ENCODE peak calls at places on chromosomes 6 and 20, in five cellular contexts. One of them, this sample, is unnamed.

GRCh38 chr6:110101885-110102284 is 77.6 kb downstream of the WASF1 start:
- DNase-seq in CD4-positive, alpha-beta T cell: no peak
- DNase-seq in A549: no peak
- DNase-seq in Panc1: no peak
- DNase-seq in astrocyte of the spinal cord: no peak
- DNase-seq in this sample: no peak

GRCh38 chr6:144013486-144013909 is 5.4 kb upstream of the PLAGL1 start:
- DNase-seq in CD4-positive, alpha-beta T cell: peak
- DNase-seq in A549: peak
- DNase-seq in Panc1: peak
- DNase-seq in astrocyte of the spinal cord: peak
- DNase-seq in this sample: peak

GRCh38 chr6:56540950-56541600 is 101.6 kb downstream of the DST start:
- DNase-seq in CD4-positive, alpha-beta T cell: no peak
- DNase-seq in astrocyte of the spinal cord: no peak
- DNase-seq in Panc1: no peak
- DNase-seq in A549: no peak
- DNase-seq in this sample: no peak

GRCh38 chr6:138546733-138547185 is 47.5 kb upstream of the NHSL1 start:
- DNase-seq in A549: no peak
- DNase-seq in CD4-positive, alpha-beta T cell: no peak
- DNase-seq in Panc1: no peak
- DNase-seq in astrocyte of the spinal cord: peak
- DNase-seq in this sample: no peak

GRCh38 chr6:104123227-104123626 is 736.5 kb downstream of the HACE1 start:
- DNase-seq in A549: no peak
- DNase-seq in CD4-positive, alpha-beta T cell: no peak
- DNase-seq in astrocyte of the spinal cord: no peak
- DNase-seq in Panc1: no peak
- DNase-seq in this sample: no peak

GRCh38 chr20:25739615-25740320 is 43.1 kb upstream of the ZNF337 start:
- DNase-seq in astrocyte of the spinal cord: peak
- DNase-seq in CD4-positive, alpha-beta T cell: no peak
- DNase-seq in Panc1: peak
- DNase-seq in A549: no peak
- DNase-seq in this sample: peak

GRCh38 chr6:14567842-14568241 is 450.3 kb downstream of the CD83 start:
- DNase-seq in CD4-positive, alpha-beta T cell: no peak
- DNase-seq in Panc1: no peak
- DNase-seq in A549: no peak
- DNase-seq in astrocyte of the spinal cord: no peak
- DNase-seq in this sample: no peak

GRCh38 chr20:9071976-9072726 is 3.3 kb downstream of the PLCB4 start:
- DNase-seq in Panc1: no peak
- DNase-seq in A549: peak
- DNase-seq in astrocyte of the spinal cord: no peak
- DNase-seq in CD4-positive, alpha-beta T cell: no peak
- DNase-seq in this sample: no peak

GRCh38 chr20:41224281-41224680 is 86.9 kb downstream of the PLCG1 start:
- DNase-seq in Panc1: no peak
- DNase-seq in CD4-positive, alpha-beta T cell: no peak
- DNase-seq in A549: no peak
- DNase-seq in astrocyte of the spinal cord: no peak
- DNase-seq in this sample: no peak

GRCh38 chr6:1377526-1378223 is 11.7 kb upstream of the FOXF2 start:
- DNase-seq in A549: no peak
- DNase-seq in CD4-positive, alpha-beta T cell: no peak
- DNase-seq in astrocyte of the spinal cord: no peak
- DNase-seq in Panc1: no peak
- DNase-seq in this sample: no peak

GRCh38 chr6:19415605-19416326 is 421.4 kb upstream of the ID4 start:
- DNase-seq in CD4-positive, alpha-beta T cell: no peak
- DNase-seq in Panc1: no peak
- DNase-seq in astrocyte of the spinal cord: peak
- DNase-seq in A549: peak
- DNase-seq in this sample: peak

GRCh38 chr6:126672654-126673053 is 332.7 kb downstream of the CENPW start:
- DNase-seq in astrocyte of the spinal cord: peak
- DNase-seq in Panc1: no peak
- DNase-seq in CD4-positive, alpha-beta T cell: no peak
- DNase-seq in A549: no peak
- DNase-seq in this sample: no peak

GRCh38 chr6:95648636-95649035 is 71.3 kb downstream of the MANEA start:
- DNase-seq in astrocyte of the spinal cord: no peak
- DNase-seq in CD4-positive, alpha-beta T cell: no peak
- DNase-seq in A549: no peak
- DNase-seq in Panc1: no peak
- DNase-seq in this sample: no peak

GRCh38 chr20:35274172-35275092 is 3.5 kb downstream of the MMP24OS start:
- DNase-seq in A549: no peak
- DNase-seq in astrocyte of the spinal cord: no peak
- DNase-seq in CD4-positive, alpha-beta T cell: no peak
- DNase-seq in Panc1: no peak
- DNase-seq in this sample: no peak

GRCh38 chr6:72111611-72112010 is 225.3 kb downstream of the RIMS1 start:
- DNase-seq in CD4-positive, alpha-beta T cell: no peak
- DNase-seq in astrocyte of the spinal cord: no peak
- DNase-seq in Panc1: no peak
- DNase-seq in A549: no peak
- DNase-seq in this sample: no peak

GRCh38 chr6:47534063-47534462 is 56.5 kb downstream of the CD2AP start:
- DNase-seq in CD4-positive, alpha-beta T cell: no peak
- DNase-seq in Panc1: no peak
- DNase-seq in A549: no peak
- DNase-seq in astrocyte of the spinal cord: no peak
- DNase-seq in this sample: no peak

GRCh38 chr6:135002974-135003703 is 51.5 kb downstream of the HBS1L start:
- DNase-seq in CD4-positive, alpha-beta T cell: no peak
- DNase-seq in astrocyte of the spinal cord: no peak
- DNase-seq in Panc1: no peak
- DNase-seq in A549: no peak
- DNase-seq in this sample: no peak

GRCh38 chr6:31826793-31827285 is 699 bp upstream of the HSPA1B start:
- DNase-seq in Panc1: no peak
- DNase-seq in CD4-positive, alpha-beta T cell: peak
- DNase-seq in A549: peak
- DNase-seq in astrocyte of the spinal cord: no peak
- DNase-seq in this sample: peak

GRCh38 chr6:158752613-158753012 is 66.6 kb downstream of the EZR start:
- DNase-seq in CD4-positive, alpha-beta T cell: no peak
- DNase-seq in Panc1: no peak
- DNase-seq in A549: no peak
- DNase-seq in astrocyte of the spinal cord: no peak
- DNase-seq in this sample: no peak

GRCh38 chr6:118277631-118278030 is 270.5 kb upstream of the PLN start:
- DNase-seq in A549: no peak
- DNase-seq in astrocyte of the spinal cord: no peak
- DNase-seq in CD4-positive, alpha-beta T cell: no peak
- DNase-seq in Panc1: no peak
- DNase-seq in this sample: no peak

GRCh38 chr20:55478739-55479450 is 526.4 kb downstream of the CBLN4 start:
- DNase-seq in CD4-positive, alpha-beta T cell: no peak
- DNase-seq in Panc1: no peak
- DNase-seq in astrocyte of the spinal cord: no peak
- DNase-seq in A549: no peak
- DNase-seq in this sample: no peak

GRCh38 chr6:123945386-123945785 is 141.7 kb downstream of the NKAIN2 start:
- DNase-seq in CD4-positive, alpha-beta T cell: no peak
- DNase-seq in astrocyte of the spinal cord: no peak
- DNase-seq in Panc1: no peak
- DNase-seq in A549: no peak
- DNase-seq in this sample: no peak

GRCh38 chr6:13012977-13013680 is 296.6 kb downstream of the PHACTR1 start:
- DNase-seq in CD4-positive, alpha-beta T cell: no peak
- DNase-seq in Panc1: no peak
- DNase-seq in astrocyte of the spinal cord: no peak
- DNase-seq in A549: no peak
- DNase-seq in this sample: no peak

GRCh38 chr6:116166369-116166768 is 40.4 kb upstream of the COL10A1 start:
- DNase-seq in Panc1: no peak
- DNase-seq in A549: no peak
- DNase-seq in astrocyte of the spinal cord: no peak
- DNase-seq in CD4-positive, alpha-beta T cell: no peak
- DNase-seq in this sample: no peak

GRCh38 chr20:57022306-57022705 is 244.1 kb downstream of the BMP7 start:
- DNase-seq in CD4-positive, alpha-beta T cell: no peak
- DNase-seq in A549: peak
- DNase-seq in astrocyte of the spinal cord: no peak
- DNase-seq in Panc1: no peak
- DNase-seq in this sample: no peak
- TF ChIP-seq CTCF in CD4-positive, alpha-beta T cell: no peak
- TF ChIP-seq CTCF in A549: peak
- TF ChIP-seq CTCF in astrocyte of the spinal cord: no peak
- TF ChIP-seq CTCF in Panc1: peak
- TF ChIP-seq CTCF in this sample: no peak

DNA sequence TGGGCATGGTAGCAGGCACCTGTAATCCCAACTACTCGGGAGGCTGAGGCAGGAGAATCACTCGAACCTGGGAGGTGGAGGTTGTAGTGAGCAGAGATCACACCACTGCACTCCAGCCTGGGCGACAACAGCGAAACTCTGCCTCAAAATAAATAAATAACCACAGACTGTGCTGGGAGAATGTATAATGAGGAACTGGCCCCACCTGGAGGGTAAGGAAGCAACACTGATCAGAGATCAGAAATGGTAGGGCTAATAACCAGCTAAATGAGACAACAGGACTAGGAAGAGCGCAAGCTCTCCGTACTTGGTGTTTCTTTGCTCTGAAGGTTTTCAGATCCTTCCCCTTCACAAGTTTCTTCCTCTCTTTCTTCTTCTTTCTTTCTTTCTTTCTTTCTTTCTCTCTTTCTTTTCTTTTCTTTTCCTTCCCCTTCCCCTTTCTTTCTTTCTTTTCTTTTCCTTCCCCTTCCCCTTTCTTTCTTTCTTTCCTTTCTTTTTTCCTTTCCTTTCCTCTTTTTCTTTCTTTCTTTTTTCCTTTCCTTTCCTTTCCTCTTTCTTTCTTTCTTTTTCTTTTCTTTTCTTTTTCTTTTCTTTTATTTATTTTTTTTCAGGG is 14.6 kb downstream of the CCM2L start:
- DNase-seq in A549: no peak
- DNase-seq in CD4-positive, alpha-beta T cell: no peak
- DNase-seq in Panc1: no peak
- DNase-seq in astrocyte of the spinal cord: no peak
- DNase-seq in this sample: no peak
- TF ChIP-seq CTCF in A549: no peak
- TF ChIP-seq CTCF in CD4-positive, alpha-beta T cell: no peak
- TF ChIP-seq CTCF in Panc1: no peak
- TF ChIP-seq CTCF in astrocyte of the spinal cord: no peak
- TF ChIP-seq CTCF in this sample: no peak

GRCh38 chr20:54318892-54319291 is 111.0 kb downstream of the PFDN4 start:
- DNase-seq in CD4-positive, alpha-beta T cell: no peak
- DNase-seq in astrocyte of the spinal cord: no peak
- DNase-seq in Panc1: no peak
- DNase-seq in A549: no peak
- DNase-seq in this sample: no peak

GRCh38 chr20:54321688-54322087 is 113.8 kb downstream of the PFDN4 start:
- DNase-seq in CD4-positive, alpha-beta T cell: no peak
- DNase-seq in A549: no peak
- DNase-seq in astrocyte of the spinal cord: no peak
- DNase-seq in Panc1: no peak
- DNase-seq in this sample: no peak

GRCh38 chr20:54324041-54324440 is 116.2 kb downstream of the PFDN4 start:
- DNase-seq in Panc1: no peak
- DNase-seq in astrocyte of the spinal cord: no peak
- DNase-seq in A549: no peak
- DNase-seq in CD4-positive, alpha-beta T cell: no peak
- DNase-seq in this sample: no peak

GRCh38 chr20:54323227-54323734 is 115.4 kb downstream of the PFDN4 start:
- DNase-seq in Panc1: no peak
- DNase-seq in A549: no peak
- DNase-seq in astrocyte of the spinal cord: no peak
- DNase-seq in CD4-positive, alpha-beta T cell: no peak
- DNase-seq in this sample: no peak

DNA sequence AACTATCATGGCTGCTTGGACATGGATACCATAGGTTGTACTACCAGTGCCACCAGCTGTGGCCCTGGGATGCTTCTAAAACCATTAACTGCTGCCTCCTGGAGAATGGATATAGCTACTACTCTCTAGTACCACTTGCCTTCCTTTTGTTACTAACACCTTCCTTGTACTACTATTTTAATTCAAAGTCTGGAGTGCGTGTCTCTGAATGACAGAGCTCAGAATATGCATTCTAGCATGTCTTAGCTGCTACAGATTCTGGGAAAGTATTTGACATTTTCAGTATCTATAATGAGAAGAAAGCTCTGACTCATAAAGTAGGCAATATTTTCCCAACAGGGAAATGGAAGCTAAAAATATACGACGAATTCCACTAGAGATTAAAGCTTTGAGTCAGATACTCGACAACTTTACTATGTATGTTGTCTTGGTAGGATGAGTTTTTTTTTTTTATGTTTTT is 112.3 kb downstream of the PFDN4 start:
- DNase-seq in astrocyte of the spinal cord: peak
- DNase-seq in CD4-positive, alpha-beta T cell: no peak
- DNase-seq in A549: peak
- DNase-seq in Panc1: no peak
- DNase-seq in this sample: peak
- TF ChIP-seq CTCF in astrocyte of the spinal cord: no peak
- TF ChIP-seq CTCF in CD4-positive, alpha-beta T cell: no peak
- TF ChIP-seq CTCF in A549: no peak
- TF ChIP-seq CTCF in Panc1: no peak
- TF ChIP-seq CTCF in this sample: no peak

GRCh38 chr6:147248859-147249258 is 44.6 kb downstream of the STXBP5 start:
- DNase-seq in astrocyte of the spinal cord: no peak
- DNase-seq in CD4-positive, alpha-beta T cell: no peak
- DNase-seq in Panc1: no peak
- DNase-seq in A549: no peak
- DNase-seq in this sample: no peak
- TF ChIP-seq CTCF in astrocyte of the spinal cord: no peak
- TF ChIP-seq CTCF in CD4-positive, alpha-beta T cell: no peak
- TF ChIP-seq CTCF in Panc1: no peak
- TF ChIP-seq CTCF in A549: no peak
- TF ChIP-seq CTCF in this sample: no peak